ENCODE peak calls at places on chromosomes 6 and 20, in five cellular contexts. One of them, this sample, is unnamed.

GRCh38 chr20:17786221-17786718 is 86.5 kb downstream of the BANF2 start:
- DNase-seq in NCI-H1930: no peak
- DNase-seq in RCC 7860: no peak
- DNase-seq in stimulated activated CD4-positive, alpha-beta T cell treated with anti-CD3 and anti-CD28 coated beads, Interleukin-4, amount 100 ng/mL, for 48 hours: no peak
- DNase-seq in T follicular helper cell: no peak
- DNase-seq in this sample: no peak

GRCh38 chr6:43644940-43645612 is at the start of gene RSPH9:
- DNase-seq in NCI-H1930: peak; percentile 77
- DNase-seq in RCC 7860: no peak
- DNase-seq in stimulated activated CD4-positive, alpha-beta T cell treated with anti-CD3 and anti-CD28 coated beads, Interleukin-4, amount 100 ng/mL, for 48 hours: peak; percentile 61
- DNase-seq in T follicular helper cell: peak; percentile 37
- DNase-seq in this sample: no peak

GRCh38 chr6:49541936-49542335 is 8.5 kb upstream of the C6orf141 start:
- DNase-seq in NCI-H1930: peak; percentile 21
- DNase-seq in RCC 7860: no peak
- DNase-seq in stimulated activated CD4-positive, alpha-beta T cell treated with anti-CD3 and anti-CD28 coated beads, Interleukin-4, amount 100 ng/mL, for 48 hours: no peak
- DNase-seq in T follicular helper cell: no peak
- DNase-seq in this sample: peak; percentile 33

GRCh38 chr6:148396926-148397325 is 54.3 kb downstream of the SASH1 start:
- DNase-seq in NCI-H1930: no peak
- DNase-seq in RCC 7860: no peak
- DNase-seq in stimulated activated CD4-positive, alpha-beta T cell treated with anti-CD3 and anti-CD28 coated beads, Interleukin-4, amount 100 ng/mL, for 48 hours: no peak
- DNase-seq in T follicular helper cell: no peak
- DNase-seq in this sample: no peak

GRCh38 chr20:46709055-46709458 is 392 bp upstream of the SLC2A10 start:
- DNase-seq in NCI-H1930: no peak
- DNase-seq in RCC 7860: no peak
- DNase-seq in stimulated activated CD4-positive, alpha-beta T cell treated with anti-CD3 and anti-CD28 coated beads, Interleukin-4, amount 100 ng/mL, for 48 hours: no peak
- DNase-seq in T follicular helper cell: no peak
- DNase-seq in this sample: no peak

GRCh38 chr6:145815875-145816274 is 1.3 kb upstream of the FBXO30 start:
- DNase-seq in NCI-H1930: no peak
- DNase-seq in RCC 7860: no peak
- DNase-seq in stimulated activated CD4-positive, alpha-beta T cell treated with anti-CD3 and anti-CD28 coated beads, Interleukin-4, amount 100 ng/mL, for 48 hours: no peak
- DNase-seq in T follicular helper cell: no peak
- DNase-seq in this sample: no peak

GRCh38 chr20:48910360-48910781 is 11.1 kb upstream of the ARFGEF2 start:
- DNase-seq in NCI-H1930: no peak
- DNase-seq in RCC 7860: no peak
- DNase-seq in stimulated activated CD4-positive, alpha-beta T cell treated with anti-CD3 and anti-CD28 coated beads, Interleukin-4, amount 100 ng/mL, for 48 hours: no peak
- DNase-seq in T follicular helper cell: no peak
- DNase-seq in this sample: no peak

GRCh38 chr6:85347787-85348186 is 102.1 kb upstream of the NT5E start:
- DNase-seq in NCI-H1930: no peak
- DNase-seq in RCC 7860: no peak
- DNase-seq in stimulated activated CD4-positive, alpha-beta T cell treated with anti-CD3 and anti-CD28 coated beads, Interleukin-4, amount 100 ng/mL, for 48 hours: no peak
- DNase-seq in T follicular helper cell: no peak
- DNase-seq in this sample: no peak

GRCh38 chr6:46352541-46353267 is 138.5 kb downstream of the RCAN2 start:
- DNase-seq in NCI-H1930: no peak
- DNase-seq in RCC 7860: no peak
- DNase-seq in stimulated activated CD4-positive, alpha-beta T cell treated with anti-CD3 and anti-CD28 coated beads, Interleukin-4, amount 100 ng/mL, for 48 hours: no peak
- DNase-seq in T follicular helper cell: no peak
- DNase-seq in this sample: no peak

GRCh38 chr6:35417979-35418661 is 34.0 kb upstream of the FANCE start:
- DNase-seq in NCI-H1930: no peak
- DNase-seq in RCC 7860: no peak
- DNase-seq in stimulated activated CD4-positive, alpha-beta T cell treated with anti-CD3 and anti-CD28 coated beads, Interleukin-4, amount 100 ng/mL, for 48 hours: no peak
- DNase-seq in T follicular helper cell: no peak
- DNase-seq in this sample: no peak

GRCh38 chr6:21185849-21186478 is 407.6 kb upstream of the SOX4 start:
- DNase-seq in NCI-H1930: peak; percentile 81
- DNase-seq in RCC 7860: no peak
- DNase-seq in stimulated activated CD4-positive, alpha-beta T cell treated with anti-CD3 and anti-CD28 coated beads, Interleukin-4, amount 100 ng/mL, for 48 hours: no peak
- DNase-seq in T follicular helper cell: no peak
- DNase-seq in this sample: no peak

GRCh38 chr20:32348207-32348606 is 9.9 kb upstream of the ASXL1 start:
- DNase-seq in NCI-H1930: no peak
- DNase-seq in RCC 7860: no peak
- DNase-seq in stimulated activated CD4-positive, alpha-beta T cell treated with anti-CD3 and anti-CD28 coated beads, Interleukin-4, amount 100 ng/mL, for 48 hours: no peak
- DNase-seq in T follicular helper cell: no peak
- DNase-seq in this sample: no peak

GRCh38 chr6:30676660-30677270 is 4.0 kb upstream of the DHX16 start:
- DNase-seq in NCI-H1930: no peak
- DNase-seq in RCC 7860: no peak
- DNase-seq in stimulated activated CD4-positive, alpha-beta T cell treated with anti-CD3 and anti-CD28 coated beads, Interleukin-4, amount 100 ng/mL, for 48 hours: no peak
- DNase-seq in T follicular helper cell: no peak
- DNase-seq in this sample: no peak

GRCh38 chr6:23180504-23181293 is 611.3 kb downstream of the HDGFL1 start:
- DNase-seq in NCI-H1930: no peak
- DNase-seq in RCC 7860: no peak
- DNase-seq in stimulated activated CD4-positive, alpha-beta T cell treated with anti-CD3 and anti-CD28 coated beads, Interleukin-4, amount 100 ng/mL, for 48 hours: no peak
- DNase-seq in T follicular helper cell: no peak
- DNase-seq in this sample: no peak

GRCh38 chr6:56387621-56388413 is 140.4 kb upstream of the COL21A1 start:
- DNase-seq in NCI-H1930: no peak
- DNase-seq in RCC 7860: no peak
- DNase-seq in stimulated activated CD4-positive, alpha-beta T cell treated with anti-CD3 and anti-CD28 coated beads, Interleukin-4, amount 100 ng/mL, for 48 hours: no peak
- DNase-seq in T follicular helper cell: no peak
- DNase-seq in this sample: no peak

GRCh38 chr6:46933751-46934150 is 12.0 kb upstream of the ADGRF5 start:
- DNase-seq in NCI-H1930: no peak
- DNase-seq in RCC 7860: peak; percentile 14
- DNase-seq in stimulated activated CD4-positive, alpha-beta T cell treated with anti-CD3 and anti-CD28 coated beads, Interleukin-4, amount 100 ng/mL, for 48 hours: no peak
- DNase-seq in T follicular helper cell: no peak
- DNase-seq in this sample: no peak

GRCh38 chr6:154343473-154344308 is 12.9 kb downstream of the IPCEF1 start:
- DNase-seq in NCI-H1930: no peak
- DNase-seq in RCC 7860: no peak
- DNase-seq in stimulated activated CD4-positive, alpha-beta T cell treated with anti-CD3 and anti-CD28 coated beads, Interleukin-4, amount 100 ng/mL, for 48 hours: no peak
- DNase-seq in T follicular helper cell: no peak
- DNase-seq in this sample: no peak

GRCh38 chr6:26216886-26217713 is 129.9 kb downstream of the HFE start:
- DNase-seq in NCI-H1930: no peak
- DNase-seq in RCC 7860: no peak
- DNase-seq in stimulated activated CD4-positive, alpha-beta T cell treated with anti-CD3 and anti-CD28 coated beads, Interleukin-4, amount 100 ng/mL, for 48 hours: peak; percentile 67
- DNase-seq in T follicular helper cell: peak; percentile 61
- DNase-seq in this sample: no peak

GRCh38 chr6:124960757-124961467 is 1.3 kb upstream of the RNF217 start:
- DNase-seq in NCI-H1930: no peak
- DNase-seq in RCC 7860: no peak
- DNase-seq in stimulated activated CD4-positive, alpha-beta T cell treated with anti-CD3 and anti-CD28 coated beads, Interleukin-4, amount 100 ng/mL, for 48 hours: no peak
- DNase-seq in T follicular helper cell: no peak
- DNase-seq in this sample: peak; percentile 21

GRCh38 chr6:88561034-88561973 is 395.2 kb upstream of the CNR1 start:
- DNase-seq in NCI-H1930: no peak
- DNase-seq in RCC 7860: no peak
- DNase-seq in stimulated activated CD4-positive, alpha-beta T cell treated with anti-CD3 and anti-CD28 coated beads, Interleukin-4, amount 100 ng/mL, for 48 hours: no peak
- DNase-seq in T follicular helper cell: no peak
- DNase-seq in this sample: no peak

GRCh38 chr6:156791261-156791850 is 14.2 kb downstream of the ARID1B start:
- DNase-seq in NCI-H1930: no peak
- DNase-seq in RCC 7860: no peak
- DNase-seq in stimulated activated CD4-positive, alpha-beta T cell treated with anti-CD3 and anti-CD28 coated beads, Interleukin-4, amount 100 ng/mL, for 48 hours: no peak
- DNase-seq in T follicular helper cell: peak; percentile 15
- DNase-seq in this sample: peak; percentile 41

GRCh38 chr6:39706819-39707218 is 18.4 kb downstream of the KIF6 start:
- DNase-seq in NCI-H1930: no peak
- DNase-seq in RCC 7860: no peak
- DNase-seq in stimulated activated CD4-positive, alpha-beta T cell treated with anti-CD3 and anti-CD28 coated beads, Interleukin-4, amount 100 ng/mL, for 48 hours: no peak
- DNase-seq in T follicular helper cell: no peak
- DNase-seq in this sample: no peak

GRCh38 chr6:76742919-76743318 is 670.5 kb upstream of the IMPG1 start:
- DNase-seq in NCI-H1930: no peak
- DNase-seq in RCC 7860: no peak
- DNase-seq in stimulated activated CD4-positive, alpha-beta T cell treated with anti-CD3 and anti-CD28 coated beads, Interleukin-4, amount 100 ng/mL, for 48 hours: no peak
- DNase-seq in T follicular helper cell: no peak
- DNase-seq in this sample: no peak

GRCh38 chr20:47440857-47441773 is 60.6 kb upstream of the NCOA3 start:
- DNase-seq in NCI-H1930: no peak
- DNase-seq in RCC 7860: peak; percentile 83
- DNase-seq in stimulated activated CD4-positive, alpha-beta T cell treated with anti-CD3 and anti-CD28 coated beads, Interleukin-4, amount 100 ng/mL, for 48 hours: no peak
- DNase-seq in T follicular helper cell: no peak
- DNase-seq in this sample: peak; percentile 25

GRCh38 chr6:56833127-56833791 is 121.6 kb upstream of the BEND6 start:
- DNase-seq in NCI-H1930: no peak
- DNase-seq in RCC 7860: no peak
- DNase-seq in stimulated activated CD4-positive, alpha-beta T cell treated with anti-CD3 and anti-CD28 coated beads, Interleukin-4, amount 100 ng/mL, for 48 hours: no peak
- DNase-seq in T follicular helper cell: no peak
- DNase-seq in this sample: no peak

GRCh38 chr20:36319356-36320260 is 13.5 kb downstream of the DLGAP4 start:
- DNase-seq in NCI-H1930: no peak
- DNase-seq in RCC 7860: no peak
- DNase-seq in stimulated activated CD4-positive, alpha-beta T cell treated with anti-CD3 and anti-CD28 coated beads, Interleukin-4, amount 100 ng/mL, for 48 hours: no peak
- DNase-seq in T follicular helper cell: no peak
- DNase-seq in this sample: no peak

GRCh38 chr6:53811082-53811481 is 16.3 kb downstream of the LRRC1 start:
- DNase-seq in NCI-H1930: peak; percentile 41
- DNase-seq in RCC 7860: peak; percentile 50
- DNase-seq in stimulated activated CD4-positive, alpha-beta T cell treated with anti-CD3 and anti-CD28 coated beads, Interleukin-4, amount 100 ng/mL, for 48 hours: no peak
- DNase-seq in T follicular helper cell: no peak
- DNase-seq in this sample: peak; percentile 42

GRCh38 chr6:163338671-163339405 is 75.7 kb upstream of the QKI start:
- DNase-seq in NCI-H1930: no peak
- DNase-seq in RCC 7860: no peak
- DNase-seq in stimulated activated CD4-positive, alpha-beta T cell treated with anti-CD3 and anti-CD28 coated beads, Interleukin-4, amount 100 ng/mL, for 48 hours: no peak
- DNase-seq in T follicular helper cell: no peak
- DNase-seq in this sample: no peak

GRCh38 chr6:157106487-157106886 is 216.8 kb downstream of the TMEM242 start:
- DNase-seq in NCI-H1930: no peak
- DNase-seq in RCC 7860: peak; percentile 58
- DNase-seq in stimulated activated CD4-positive, alpha-beta T cell treated with anti-CD3 and anti-CD28 coated beads, Interleukin-4, amount 100 ng/mL, for 48 hours: no peak
- DNase-seq in T follicular helper cell: no peak
- DNase-seq in this sample: peak; percentile 80

This sample was measured in kidney glomerular epithelial cell.